ENCODE peak calls at places on chromosomes 13 and 19, in nine cellular contexts. U is ascending aorta; Z is HL-60; W is CD4-positive, CD25-positive, alpha-beta regulatory T cell; S is stomach; A is HCT116; D is PC-9; Q is mammary epithelial cell; V is dorsolateral prefrontal cortex. F is an unnamed sample. For H3K27me3, the result is how much of the 10 kb centered on the place peaks cover.

GRCh38 chr19:50705422-50706019 is 14.1 kb downstream of the SHANK1 start:
- DNase-seq in U (no peak), Z (peak), W (no peak), S (no peak), A (peak), D (peak), Q (peak), V (no peak), F (peak)

GRCh38 chr13:67107973-67108372 is 122.2 kb downstream of the PCDH9 start:
- DNase-seq in U (no peak), Z (no peak), W (no peak), S (no peak), A (no peak), D (no peak), Q (peak), V (no peak), F (no peak)

GRCh38 chr13:85316501-85316900 is 482.7 kb downstream of the SLITRK6 start:
- DNase-seq in U (no peak), Z (no peak), W (no peak), S (no peak), A (no peak), D (no peak), Q (no peak), V (no peak), F (no peak)

GRCh38 chr19:53828531-53828930 is 4.4 kb upstream of the NLRP12 start:
- DNase-seq in U (no peak), Z (no peak), W (no peak), S (no peak), A (no peak), D (no peak), Q (no peak), V (no peak), F (no peak)

GRCh38 chr13:108086678-108087077 is 128.7 kb downstream of the LIG4 start:
- DNase-seq in U (no peak), Z (no peak), W (no peak), S (no peak), A (no peak), D (no peak), Q (no peak), V (no peak), F (peak)

GRCh38 chr13:51221674-51222509 is at the start of gene FAM124A:
- DNase-seq in U (peak), Z (peak), W (no peak), S (peak), A (peak), D (no peak), Q (no peak), V (peak), F (peak)

GRCh38 chr13:108077284-108077683 is 138.1 kb downstream of the LIG4 start:
- DNase-seq in U (no peak), Z (no peak), W (no peak), S (no peak), A (no peak), D (no peak), Q (no peak), V (no peak), F (no peak)

GRCh38 chr13:28532226-28533048 is 37.5 kb upstream of the FLT1 start:
- DNase-seq in U (no peak), Z (no peak), W (no peak), S (no peak), A (no peak), D (no peak), Q (no peak), V (no peak), F (peak)

GRCh38 chr19:24046550-24046949 is 40.4 kb upstream of the ZNF254 start:
- DNase-seq in U (no peak), Z (no peak), W (no peak), S (no peak), A (no peak), D (no peak), Q (no peak), V (no peak), F (no peak)

GRCh38 chr19:11446652-11447301 is 11.3 kb downstream of the PRKCSH start:
- DNase-seq in U (no peak), Z (peak), W (peak), S (peak), A (no peak), D (no peak), Q (no peak), V (peak), F (peak)

GRCh38 chr13:36131931-36132297 is 732 bp upstream of the DCLK1 start:
- DNase-seq in U (peak), Z (no peak), W (no peak), S (no peak), A (no peak), D (no peak), Q (no peak), V (peak), F (no peak)

GRCh38 chr13:28494861-28495585 is at the start of gene FLT1:
- DNase-seq in U (peak), Z (no peak), W (no peak), S (peak), A (no peak), D (no peak), Q (peak), V (no peak), F (no peak)

GRCh38 chr13:108220042-108220441 is 1.9 kb downstream of the ABHD13 start:
- DNase-seq in U (no peak), Z (no peak), W (no peak), S (peak), A (peak), D (peak), Q (peak), V (no peak), F (peak)

GRCh38 chr13:113845723-113846638 is 17.9 kb downstream of the GAS6 start:
- DNase-seq in U (peak), Z (peak), W (no peak), S (no peak), A (no peak), D (no peak), Q (no peak), V (no peak), F (no peak)

DNA sequence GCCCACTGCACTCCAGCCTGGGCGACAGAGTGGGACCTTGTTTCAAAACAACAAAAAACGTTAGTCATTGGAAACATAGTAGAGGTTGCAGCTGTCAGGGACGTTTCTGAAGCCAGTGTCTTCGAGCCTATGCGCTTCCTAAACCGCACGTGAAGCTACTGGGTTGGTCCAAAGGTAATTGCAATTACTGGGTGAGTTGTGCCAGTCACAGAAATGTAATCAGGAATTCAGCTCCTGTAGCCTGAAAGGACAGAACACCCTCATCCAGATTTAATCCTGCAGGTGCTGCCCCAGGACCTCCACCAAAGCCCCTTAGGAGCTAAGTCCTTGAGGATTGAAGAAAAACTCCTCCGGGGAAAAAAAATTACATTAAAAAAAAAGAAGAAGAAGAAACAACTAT is 2.4 kb upstream of the RHPN2 start:
- DNase-seq in U (no peak), Z (no peak), W (no peak), S (no peak), A (no peak), D (no peak), Q (no peak), V (no peak), F (peak)
- H3K27ac ChIP-seq in U (no peak), Z (no peak), W (no peak), S (no peak), A (no peak), D (no peak), Q (no peak), V (no peak), F (no peak)

GRCh38 chr13:22825186-22825585 is 355.6 kb upstream of the SGCG start:
- DNase-seq in U (no peak), Z (no peak), W (no peak), S (no peak), A (no peak), D (no peak), Q (no peak), V (no peak), F (no peak)
- H3K4me3 ChIP-seq in U (no peak), Z (no peak), W (no peak), S (no peak), A (no peak), D (no peak), Q (no peak), V (no peak), F (no peak)

GRCh38 chr19:48497728-48498575 is 13.7 kb downstream of the LMTK3 start:
- DNase-seq in U (no peak), Z (no peak), W (no peak), S (no peak), A (no peak), D (no peak), Q (no peak), V (no peak), F (no peak)

GRCh38 chr19:48493718-48494515 is 17.7 kb downstream of the LMTK3 start:
- DNase-seq in U (no peak), Z (no peak), W (no peak), S (no peak), A (no peak), D (no peak), Q (no peak), V (no peak), F (no peak)

GRCh38 chr19:48496959-48497727 is 14.5 kb downstream of the LMTK3 start:
- DNase-seq in U (no peak), Z (no peak), W (no peak), S (no peak), A (no peak), D (no peak), Q (no peak), V (no peak), F (no peak)

GRCh38 chr19:48492925-48493717 is 18.5 kb downstream of the LMTK3 start:
- DNase-seq in U (peak), Z (peak), W (peak), S (peak), A (peak), D (peak), Q (peak), V (peak), F (peak)

GRCh38 chr19:48495391-48495790 is 16.2 kb downstream of the LMTK3 start:
- DNase-seq in U (no peak), Z (peak), W (no peak), S (no peak), A (no peak), D (no peak), Q (no peak), V (no peak), F (peak)
- H3K27me3 ChIP-seq in U (under half), Z (half or more), W (under half), S (half or more), A (under half), D (under half), Q (under half), V (under half), F (under half)

GRCh38 chr13:98479496-98480003 is 97.4 kb downstream of the STK24 start:
- DNase-seq in U (no peak), Z (no peak), W (no peak), S (no peak), A (no peak), D (no peak), Q (no peak), V (no peak), F (no peak)
- H3K27ac ChIP-seq in U (no peak), Z (no peak), W (peak), S (no peak), A (no peak), D (peak), Q (no peak), V (no peak), F (no peak)

GRCh38 chr19:40754611-40755247 is 3.7 kb downstream of the SNRPA start:
- DNase-seq in U (no peak), Z (peak), W (no peak), S (peak), A (no peak), D (no peak), Q (no peak), V (no peak), F (peak)
- H3K4me3 ChIP-seq in U (no peak), Z (peak), W (peak), S (no peak), A (no peak), D (no peak), Q (no peak), V (no peak), F (no peak)

GRCh38 chr19:15986694-15987093 is 37.9 kb downstream of the OR10H4 start:
- DNase-seq in U (no peak), Z (no peak), W (no peak), S (no peak), A (no peak), D (no peak), Q (no peak), V (no peak), F (no peak)
- H3K27me3 ChIP-seq in U (under half), Z (under half), W (under half), S (under half), A (under half), D (under half), Q (under half), V (under half), F (under half)

DNA sequence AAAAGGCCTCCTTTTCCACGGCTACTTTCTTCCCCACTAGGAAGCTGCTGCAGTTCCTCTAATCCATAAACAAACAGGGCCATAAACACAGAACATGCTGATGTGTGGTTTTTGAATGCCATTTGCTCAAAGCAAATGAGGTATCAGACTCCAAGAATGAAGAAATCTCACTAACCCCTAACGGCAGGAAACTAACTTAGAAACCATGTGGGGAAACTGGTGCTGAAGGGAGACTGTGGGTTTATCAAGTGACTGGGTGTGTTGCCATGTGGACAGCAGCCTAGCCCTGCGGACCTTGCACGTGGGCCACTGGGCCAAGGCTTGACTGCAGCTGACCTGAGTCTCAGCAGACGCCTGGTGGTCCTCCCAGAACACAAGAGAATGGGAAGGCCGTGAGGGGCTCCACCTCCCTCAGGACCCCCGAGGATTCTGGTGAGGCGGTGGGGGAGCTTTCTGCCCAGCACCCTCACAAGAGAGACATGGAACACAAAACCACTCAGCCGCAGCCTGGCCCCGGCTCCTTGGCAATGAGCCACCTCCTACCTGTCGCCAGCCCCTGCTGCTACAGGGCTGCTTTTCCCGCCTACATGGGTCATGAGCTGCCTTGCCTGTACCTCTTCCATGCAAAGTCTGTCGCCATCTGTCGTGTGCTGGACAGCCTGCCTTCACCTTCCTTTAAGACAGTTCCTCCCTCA is 10.6 kb downstream of the SLC15A1 start:
- DNase-seq in U (peak), Z (no peak), W (no peak), S (no peak), A (no peak), D (no peak), Q (no peak), V (no peak), F (peak)
- H3K27ac ChIP-seq in U (no peak), Z (no peak), W (no peak), S (no peak), A (no peak), D (no peak), Q (no peak), V (no peak), F (peak)